ENCODE peak calls at places on chromosomes 12 and 14, in five cellular contexts. Z is neuronal stem cell, L is H9, J is H1, V is trophoblast cell. P is an unnamed sample.

GRCh38 chr12:24352363-24352762 is 402.9 kb upstream of the SOX5 start:
- DNase-seq in Z (no peak), J (no peak), V (no peak), L (no peak), P (no peak)

GRCh38 chr14:57533214-57533613 is 39.6 kb upstream of the CCDC198 start:
- DNase-seq in J (no peak), L (no peak), Z (peak; percentile 12), V (peak; percentile 55), P (peak; percentile 2)

GRCh38 chr14:35879654-35880249 is 53.6 kb downstream of the BRMS1L start:
- DNase-seq in V (no peak), Z (no peak), L (no peak), J (no peak), P (peak; percentile 43)

GRCh38 chr12:8916154-8916553 is 1.8 kb downstream of the PHC1 start:
- DNase-seq in V (no peak), J (no peak), Z (no peak), L (no peak), P (no peak)

GRCh38 chr12:90331262-90331661 is 622.6 kb upstream of the ATP2B1 start:
- DNase-seq in Z (no peak), J (no peak), L (no peak), V (no peak), P (no peak)

GRCh38 chr12:71955946-71956345 is 17.3 kb downstream of the TPH2 start:
- DNase-seq in V (peak; percentile 38), L (no peak), J (no peak), Z (no peak), P (peak; percentile 67)

GRCh38 chr14:91138511-91139359 is 24.9 kb downstream of the DGLUCY start:
- DNase-seq in Z (no peak), V (peak; percentile 54), L (peak; percentile 41), J (no peak), P (peak; percentile 35)

GRCh38 chr12:115407723-115408122 is 723.7 kb upstream of the TBX3 start:
- DNase-seq in L (no peak), J (no peak), V (no peak), Z (no peak), P (no peak)

GRCh38 chr12:68785823-68786222 is 22.2 kb upstream of the MDM2 start:
- DNase-seq in Z (no peak), J (no peak), L (no peak), V (no peak), P (no peak)

GRCh38 chr12:92929957-92930356 is 862 bp upstream of the EEA1 start:
- DNase-seq in J (no peak), L (no peak), V (no peak), Z (no peak), P (no peak)

GRCh38 chr14:24192933-24193332 is 2.3 kb downstream of the TM9SF1 start:
- DNase-seq in V (no peak), Z (no peak), J (no peak), L (no peak), P (no peak)

DNA sequence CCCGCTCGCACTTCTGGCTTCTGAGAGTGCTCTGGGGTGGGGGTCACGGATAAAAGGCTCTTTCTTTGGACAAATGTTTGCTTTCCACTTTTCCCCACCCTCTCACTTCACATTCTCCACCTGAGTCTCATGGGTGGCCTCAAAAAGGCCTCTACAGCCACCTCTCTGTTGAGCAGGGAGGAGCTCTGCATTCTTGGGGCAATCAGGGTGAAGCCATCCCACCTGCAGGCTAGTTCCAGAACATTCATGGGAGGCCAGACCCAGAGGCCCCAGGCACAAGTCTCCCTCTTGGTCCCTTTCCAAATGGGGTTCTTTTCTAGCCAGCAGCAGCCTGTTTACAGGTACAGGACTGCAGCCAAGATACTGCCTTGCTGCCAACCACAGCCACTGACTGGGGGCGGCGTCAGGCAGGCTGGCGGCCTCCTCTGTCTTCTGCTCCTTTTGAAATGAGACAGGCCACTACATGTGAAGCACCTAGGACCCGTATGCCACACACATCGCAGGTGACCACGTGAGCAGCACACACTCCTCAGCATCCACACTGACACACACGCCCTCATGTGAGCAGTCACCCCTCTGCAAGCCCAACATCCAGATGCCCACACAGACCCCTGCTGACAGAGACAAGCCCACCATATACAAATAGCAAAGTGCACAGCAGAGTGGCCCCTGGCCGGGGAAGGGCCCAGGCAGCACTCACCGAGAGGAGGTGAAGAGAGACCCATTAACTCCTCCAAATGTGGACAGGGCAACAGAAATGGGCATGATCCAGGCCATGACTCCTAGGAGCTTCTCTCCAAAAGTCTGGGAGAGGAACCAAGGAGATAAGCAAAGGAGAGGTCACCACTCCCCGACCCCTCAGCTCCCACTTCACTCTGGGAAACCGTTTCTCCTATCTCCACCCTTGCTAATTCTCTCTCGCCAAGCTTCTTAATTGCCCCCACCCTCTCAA is 18.4 kb upstream of the CEBPE start:
- DNase-seq in J (no peak), L (no peak), Z (no peak), V (no peak), P (no peak)
- H3K4me2 ChIP-seq in J (no peak overlapping the region), L (no peak overlapping the region), Z (no peak overlapping the region), V (no peak overlapping the region), P (no peak overlapping the region)

DNA sequence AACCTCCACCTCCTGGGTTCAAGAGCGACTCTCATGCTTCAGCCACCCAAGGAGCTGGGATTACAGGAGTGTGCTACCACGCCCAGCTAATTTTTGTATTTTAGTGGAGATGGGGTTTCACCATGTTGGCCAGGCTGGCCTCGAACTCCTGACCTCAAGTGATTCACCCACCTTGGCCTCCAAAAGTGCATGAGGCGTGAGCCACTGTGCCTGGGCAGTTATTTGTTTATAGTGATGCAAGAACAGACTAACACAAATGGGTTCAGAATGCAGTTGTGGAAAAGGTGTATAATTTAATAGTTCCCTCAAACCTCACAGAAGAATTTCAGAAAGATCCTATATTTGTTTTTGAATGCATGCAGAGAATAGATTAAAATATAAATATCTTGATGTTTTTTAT is 447.1 kb downstream of the ZFP36L1 start:
- DNase-seq in Z (no peak), J (no peak), V (no peak), L (no peak), P (no peak)
- H2BK12ac ChIP-seq in Z (no peak overlapping the region), J (no peak overlapping the region), V (no peak overlapping the region), L (no peak overlapping the region), P (no peak overlapping the region)

DNA sequence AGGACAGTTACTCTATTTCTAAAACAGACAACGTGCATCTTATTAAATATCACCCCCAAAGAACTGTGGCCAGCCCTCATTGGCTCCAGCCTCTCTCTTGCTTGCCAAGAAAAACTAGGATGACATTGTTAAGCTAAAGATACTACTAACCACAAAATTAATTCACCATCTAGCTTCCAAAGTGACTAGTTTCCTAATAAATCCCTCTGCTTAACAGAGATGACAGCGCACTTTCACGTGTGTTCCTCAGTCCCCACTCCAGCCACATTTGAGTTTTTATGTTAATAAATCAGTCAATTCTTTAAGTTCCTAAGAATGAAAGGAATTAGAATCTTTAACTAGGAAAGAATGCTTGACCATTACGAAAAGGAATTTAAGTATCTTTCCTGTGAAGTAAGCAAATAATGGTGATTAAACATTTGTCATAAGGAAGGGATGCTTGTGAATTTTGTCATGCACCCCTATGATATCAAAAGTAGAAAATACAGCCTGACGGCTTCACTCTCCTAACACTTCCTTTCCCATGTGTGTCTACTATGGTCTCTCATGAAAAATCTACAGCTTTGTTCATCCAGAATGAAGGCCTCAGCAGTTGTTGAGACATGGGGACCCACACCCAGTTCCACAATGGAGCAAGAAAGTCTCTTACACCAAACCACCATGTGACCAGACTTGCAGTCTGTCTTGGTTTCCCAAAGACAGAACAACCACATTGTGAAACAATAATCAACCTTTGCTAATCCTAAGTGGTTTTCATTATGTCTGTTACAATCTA is 8.1 kb downstream of the CORO1C start:
- DNase-seq in V (no peak), J (no peak), L (no peak), Z (no peak), P (peak; percentile 86)
- H3K4me2 ChIP-seq in V (no peak overlapping the region), J (no peak overlapping the region), L (no peak overlapping the region), Z (no peak overlapping the region), P (no peak overlapping the region)

GRCh38 chr14:37145395-37145794 is 27.0 kb downstream of the SLC25A21 start:
- DNase-seq in J (no peak), L (no peak), Z (no peak), V (no peak), P (no peak)
- H2BK12ac ChIP-seq in J (no peak overlapping the region), L (no peak overlapping the region), Z (no peak overlapping the region), V (no peak overlapping the region), P (no peak overlapping the region)

GRCh38 chr12:94404854-94405253 is 54.8 kb downstream of the CEP83 start:
- DNase-seq in J (no peak), Z (no peak), L (no peak), V (no peak), P (no peak)
- H3K4me2 ChIP-seq in J (no peak overlapping the region), Z (no peak overlapping the region), L (no peak overlapping the region), V (no peak overlapping the region), P (no peak overlapping the region)

DNA sequence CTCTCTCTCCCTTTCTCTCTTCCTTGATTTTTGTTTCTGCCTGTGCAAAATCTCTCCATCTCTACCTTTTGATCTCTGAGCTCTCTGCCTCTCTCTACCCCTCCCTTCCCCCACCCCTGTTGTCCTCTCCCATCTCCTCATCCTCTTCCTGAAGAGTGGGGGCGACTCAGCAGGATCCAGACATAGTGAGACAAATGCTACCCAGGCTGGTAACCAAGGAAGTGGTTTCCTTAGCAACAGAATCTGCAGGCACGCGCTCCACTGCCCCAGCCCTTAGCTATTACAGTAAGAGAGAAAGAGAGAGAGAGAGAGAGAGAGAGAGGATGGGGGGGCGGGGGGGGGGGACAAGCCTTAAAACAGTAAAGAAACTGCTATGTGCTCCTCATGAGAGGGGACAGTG is 85.6 kb downstream of the CMKLR1 start:
- DNase-seq in L (peak; percentile 53), Z (no peak), V (no peak), J (no peak), P (no peak)
- H2BK12ac ChIP-seq in L (no peak overlapping the region), Z (no peak overlapping the region), V (no peak overlapping the region), J (no peak overlapping the region), P (no peak overlapping the region)

DNA sequence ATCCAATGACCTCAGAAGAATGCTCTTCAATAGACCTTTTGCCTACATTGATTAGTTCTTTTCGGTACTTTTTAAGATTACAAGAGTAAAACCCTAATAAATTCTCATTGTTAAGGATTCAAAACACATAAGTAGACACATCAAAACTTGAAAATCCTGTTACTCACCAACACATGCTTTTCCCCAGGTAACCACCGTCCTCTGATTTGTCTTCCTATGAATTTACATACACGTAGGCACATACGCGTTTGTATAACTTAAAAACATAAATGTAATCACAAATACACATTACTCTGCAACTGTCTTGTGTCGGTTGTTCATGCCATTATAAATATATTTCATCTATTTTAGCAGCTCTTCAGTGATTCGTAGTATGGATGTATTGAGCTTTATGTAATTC is 910 bp upstream of the WASHC4 start:
- DNase-seq in V (no peak), Z (no peak), L (no peak), J (no peak), P (no peak)
- H3K4me2 ChIP-seq in V (no peak overlapping the region), Z (no peak overlapping the region), L (peak overlapping the region; percentile 79), J (peak overlapping the region; percentile 82), P (no peak overlapping the region)

DNA sequence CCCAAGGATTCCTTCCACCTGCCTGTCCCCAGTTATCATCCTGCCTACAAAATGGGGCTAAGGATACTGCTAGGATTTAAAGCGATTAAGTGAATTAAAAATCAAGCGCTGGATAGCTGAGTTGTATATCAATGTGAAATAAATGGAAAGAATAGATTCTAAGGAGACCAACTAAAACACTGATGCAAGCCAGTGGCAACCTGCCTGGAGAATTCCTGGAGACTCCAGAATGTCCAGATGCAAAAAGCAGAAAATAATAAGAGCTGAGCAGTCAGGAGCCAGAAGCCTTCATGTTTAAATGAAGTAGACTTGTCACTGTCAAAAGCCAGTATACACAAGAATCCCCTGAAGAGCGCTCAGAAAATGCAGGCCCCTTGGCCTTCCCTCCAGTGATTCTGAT is 183.7 kb downstream of the DPF3 start:
- DNase-seq in Z (no peak), L (no peak), V (no peak), J (no peak), P (no peak)
- H2BK12ac ChIP-seq in Z (no peak overlapping the region), L (no peak overlapping the region), V (no peak overlapping the region), J (no peak overlapping the region), P (no peak overlapping the region)

P was measured in mesenchymal stem cell.